ENCODE peak calls at places on chromosomes 2 and 18, in nine cellular contexts. L is H9; O is AG10803; G is Calu3; N is foreskin fibroblast; M is tibial artery; R is activated CD8-positive, alpha-beta T cell treated with anti-CD3 and anti-CD28 coated beads for 36 hours; Z is CD4-positive, alpha-beta T cell; X is adrenal gland. Q is an unnamed sample.

GRCh38 chr2:221848286-221848685 is 276.2 kb upstream of the EPHA4 start:
- DNase-seq in L (no peak), O (no peak), G (peak; percentile 30), N (no peak), M (no peak), R (no peak), Z (no peak), X (no peak), Q (no peak)

GRCh38 chr2:222899413-222900181 is 38.8 kb downstream of the ACSL3 start:
- DNase-seq in L (no peak), O (no peak), G (no peak), N (no peak), M (no peak), R (no peak), Z (no peak), X (no peak), Q (no peak)

GRCh38 chr2:187920511-187920910 is 366.3 kb upstream of the TFPI start:
- DNase-seq in L (no peak), O (no peak), G (no peak), N (no peak), M (no peak), R (no peak), Z (no peak), X (no peak), Q (no peak)

GRCh38 chr2:120052597-120052996 is 39.7 kb downstream of the EPB41L5 start:
- DNase-seq in L (no peak), O (peak; percentile 41), G (no peak), N (no peak), M (no peak), R (no peak), Z (no peak), X (no peak), Q (no peak)

GRCh38 chr2:38788306-38788705 is 10.3 kb downstream of the GEMIN6 start:
- DNase-seq in L (no peak), O (no peak), G (no peak), N (no peak), M (no peak), R (no peak), Z (no peak), X (no peak), Q (no peak)

GRCh38 chr2:172456002-172456401 is 28.6 kb downstream of the ITGA6 start:
- DNase-seq in L (peak; percentile 41), O (no peak), G (peak; percentile 58), N (no peak), M (no peak), R (no peak), Z (no peak), X (no peak), Q (no peak)

GRCh38 chr2:9300214-9300613 is 93.6 kb downstream of the ASAP2 start:
- DNase-seq in L (no peak), O (no peak), G (no peak), N (no peak), M (no peak), R (no peak), Z (no peak), X (no peak), Q (no peak)

GRCh38 chr2:170457742-170458141 is 257.4 kb upstream of the SP5 start:
- DNase-seq in L (no peak), O (no peak), G (no peak), N (no peak), M (no peak), R (no peak), Z (no peak), X (no peak), Q (no peak)

GRCh38 chr2:216370961-216371633 is 1.2 kb downstream of the MARCHF4 start:
- DNase-seq in L (peak; percentile 42), O (peak; percentile 17), G (no peak), N (peak; percentile 50), M (no peak), R (no peak), Z (no peak), X (no peak), Q (no peak)

GRCh38 chr2:28532399-28532798 is 36.5 kb downstream of the PLB1 start:
- DNase-seq in L (no peak), O (no peak), G (no peak), N (no peak), M (no peak), R (no peak), Z (no peak), X (no peak), Q (no peak)

GRCh38 chr2:27231921-27232320 is 14.8 kb downstream of the CAD start:
- DNase-seq in L (no peak), O (no peak), G (no peak), N (no peak), M (no peak), R (no peak), Z (no peak), X (no peak), Q (no peak)

GRCh38 chr2:33321236-33321731 is 155.2 kb upstream of the RASGRP3 start:
- DNase-seq in L (no peak), O (peak; percentile 90), G (no peak), N (peak; percentile 87), M (no peak), R (peak; percentile 71), Z (no peak), X (no peak), Q (no peak)

GRCh38 chr2:186595219-186595618 is 5.4 kb downstream of the ITGAV start:
- DNase-seq in L (no peak), O (no peak), G (no peak), N (peak; percentile 15), M (peak; percentile 22), R (no peak), Z (no peak), X (peak; percentile 90), Q (no peak)

GRCh38 chr2:191499874-191500565 is 177.9 kb upstream of the NABP1 start:
- DNase-seq in L (no peak), O (peak; percentile 93), G (no peak), N (peak; percentile 87), M (no peak), R (no peak), Z (no peak), X (no peak), Q (no peak)

GRCh38 chr2:189155795-189156194 is 23.8 kb downstream of the COL5A2 start:
- DNase-seq in L (no peak), O (no peak), G (no peak), N (no peak), M (no peak), R (no peak), Z (no peak), X (no peak), Q (no peak)

GRCh38 chr18:24140697-24141096 is 1.8 kb downstream of the CABYR start:
- DNase-seq in L (no peak), O (no peak), G (no peak), N (no peak), M (no peak), R (no peak), Z (no peak), X (no peak), Q (no peak)

GRCh38 chr2:157355618-157356017 is 30.0 kb upstream of the ERMN start:
- DNase-seq in L (no peak), O (peak; percentile 16), G (no peak), N (peak; percentile 21), M (no peak), R (no peak), Z (no peak), X (no peak), Q (no peak)

DNA sequence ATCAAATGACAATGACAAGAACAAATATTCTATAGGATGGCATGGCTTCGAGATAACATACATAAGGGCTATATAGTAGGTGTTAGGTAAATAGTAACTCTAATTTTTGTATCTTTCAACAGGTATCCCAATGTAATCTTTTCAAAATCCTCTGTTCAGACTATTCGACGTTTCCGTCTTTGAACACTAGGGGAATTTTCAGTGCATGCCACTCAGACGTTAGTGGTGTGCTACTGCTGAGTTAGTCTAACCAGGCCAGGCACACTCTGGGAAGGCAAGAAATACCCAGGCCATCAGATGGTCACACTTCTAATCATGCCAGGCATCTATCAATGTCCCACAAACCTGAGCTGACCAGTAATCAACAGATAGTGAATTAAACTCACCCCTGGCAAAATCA is 14.6 kb upstream of the CREG2 start:
- DNase-seq in L (no peak), O (no peak), G (no peak), N (no peak), M (no peak), R (no peak), Z (no peak), X (no peak), Q (no peak)
- TF ChIP-seq CTCF in L (peak; percentile 48), O (no peak), G (no peak), N (no peak), M (no peak), R (no peak), Z (no peak), X (no peak), Q (peak; percentile 48)

DNA sequence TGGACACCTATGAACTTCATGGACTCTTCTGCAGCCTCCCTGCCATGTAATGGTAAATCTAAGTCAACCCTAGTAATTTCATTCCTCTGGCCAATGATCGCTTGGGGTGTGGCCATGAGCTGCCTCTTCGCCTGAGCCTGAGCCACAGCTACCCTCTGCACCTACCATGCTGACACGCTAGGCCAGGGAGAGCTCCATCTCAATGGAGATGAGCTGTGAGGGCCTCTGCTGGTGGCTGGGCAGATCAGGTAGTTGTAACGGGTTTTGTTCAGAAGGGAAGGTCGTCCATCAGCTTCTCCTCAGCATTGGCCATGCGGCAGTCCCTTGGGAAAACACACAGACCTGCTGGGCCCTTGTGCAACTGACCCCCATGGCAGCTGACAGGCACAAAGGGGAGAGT is 24.4 kb downstream of the MPHOSPH10 start:
- DNase-seq in L (peak; percentile 77), O (no peak), G (peak; percentile 53), N (no peak), M (no peak), R (peak; percentile 57), Z (no peak), X (no peak), Q (no peak)
- TF ChIP-seq CTCF in L (peak; percentile 58), O (no peak), G (no peak), N (no peak), M (no peak), R (peak; percentile 7), Z (no peak), X (no peak), Q (peak; percentile 13)

DNA sequence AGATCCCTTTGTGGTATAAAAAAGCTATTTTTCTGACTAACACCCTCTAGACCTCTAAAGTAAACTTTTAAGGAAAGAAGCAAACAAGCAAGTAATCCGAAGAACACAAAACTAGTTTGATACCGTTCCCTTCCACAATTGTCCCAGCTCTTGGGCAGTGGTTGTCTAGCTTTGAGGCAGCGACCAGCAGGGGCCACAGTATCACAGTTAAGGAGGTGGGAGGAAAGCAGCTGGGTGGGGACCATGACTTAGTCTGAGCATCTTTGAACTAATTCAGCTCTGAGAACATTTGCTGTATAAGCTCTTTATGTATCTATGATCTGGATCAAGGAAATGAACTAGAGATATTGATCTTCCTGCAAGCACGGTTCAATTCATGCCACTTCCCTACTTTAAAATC is 51.0 kb downstream of the SF3B1 start:
- DNase-seq in L (no peak), O (no peak), G (no peak), N (no peak), M (no peak), R (no peak), Z (no peak), X (no peak), Q (no peak)
- TF ChIP-seq CTCF in L (no peak), O (no peak), G (no peak), N (no peak), M (no peak), R (no peak), Z (no peak), X (no peak), Q (no peak)

DNA sequence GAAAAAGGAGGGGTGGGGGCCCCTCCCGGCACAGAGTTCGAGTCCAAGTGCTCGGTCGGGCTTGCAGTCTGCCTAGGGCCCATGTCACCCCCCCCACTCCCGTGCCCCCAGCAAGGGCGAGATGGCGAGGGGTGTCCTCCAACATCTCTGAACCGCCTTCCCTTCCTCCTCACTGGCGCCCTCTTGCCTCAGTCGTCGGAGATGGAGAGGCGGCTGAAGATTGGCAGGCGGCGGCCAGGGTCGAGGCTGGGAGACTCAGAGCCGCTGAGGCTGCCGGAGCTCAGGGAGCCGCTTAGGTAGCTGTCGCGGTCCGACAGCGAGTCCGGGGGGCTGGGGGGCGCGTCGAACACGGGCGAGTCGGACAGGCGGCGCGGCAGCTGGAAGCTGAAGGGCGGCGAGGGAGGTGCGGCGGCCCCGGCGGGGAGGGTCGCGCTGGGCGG is 2.3 kb downstream of the ZFP36L2 start:
- DNase-seq in L (peak; percentile 78), O (peak; percentile 75), G (peak; percentile 82), N (peak; percentile 79), M (peak; percentile 67), R (peak; percentile 85), Z (peak; percentile 70), X (peak; percentile 79), Q (peak; percentile 49)
- TF ChIP-seq CTCF in L (peak; percentile 63), O (peak; percentile 51), G (peak; percentile 20), N (peak; percentile 32), M (no peak), R (no peak), Z (peak; percentile 37), X (peak; percentile 19), Q (peak; percentile 52)